ENCODE peak calls at places on chromosomes 3 and 15, in four cellular contexts. H, A, S and P are unnamed samples.

GRCh38 chr15:85831415-85832113 is 36.8 kb upstream of the KLHL25 start:
- DNase-seq in H (no peak), A (peak; percentile 40), S (peak; percentile 83), P (no peak)

GRCh38 chr15:57033715-57034439 is 115.4 kb downstream of the TCF12 start:
- DNase-seq in H (no peak), A (no peak), S (no peak), P (no peak)

GRCh38 chr15:99708563-99708962 is 24.7 kb downstream of the LYSMD4 start:
- DNase-seq in H (no peak), A (no peak), S (peak; percentile 64), P (peak; percentile 83)

GRCh38 chr3:81980566-81981494 is 219.4 kb upstream of the GBE1 start:
- DNase-seq in H (no peak), A (no peak), S (no peak), P (no peak)

GRCh38 chr15:70650567-70650966 is 112.8 kb downstream of the UACA start:
- DNase-seq in H (no peak), A (no peak), S (no peak), P (no peak)

GRCh38 chr3:98778383-98778782 is 15.2 kb downstream of the ST3GAL6 start:
- DNase-seq in H (no peak), A (no peak), S (no peak), P (no peak)

GRCh38 chr3:161879470-161879869 is 382.9 kb downstream of the OTOL1 start:
- DNase-seq in H (no peak), A (no peak), S (no peak), P (no peak)

GRCh38 chr3:153160451-153161137 is 1.4 kb upstream of the RAP2B start:
- DNase-seq in H (peak; percentile 77), A (peak; percentile 80), S (peak; percentile 88), P (peak; percentile 81)

GRCh38 chr3:43162573-43163084 is 56.8 kb upstream of the POMGNT2 start:
- DNase-seq in H (no peak), A (no peak), S (no peak), P (no peak)

GRCh38 chr3:62665627-62666433 is 209.4 kb downstream of the CADPS start:
- DNase-seq in H (no peak), A (peak; percentile 27), S (peak; percentile 83), P (peak; percentile 2)

GRCh38 chr3:66037330-66037985 is 1.3 kb downstream of the MAGI1 start:
- DNase-seq in H (no peak), A (peak; percentile 40), S (peak; percentile 81), P (no peak)

GRCh38 chr15:85649372-85649771 is 145.4 kb downstream of the KLHL25 start:
- DNase-seq in H (peak; percentile 56), A (peak; percentile 37), S (peak; percentile 39), P (no peak)

GRCh38 chr3:74000715-74001114 is 376.0 kb upstream of the PDZRN3 start:
- DNase-seq in H (peak; percentile 11), A (no peak), S (no peak), P (no peak)

GRCh38 chr3:160707187-160707789 is 30.3 kb downstream of the ARL14 start:
- DNase-seq in H (no peak), A (peak; percentile 38), S (peak; percentile 70), P (peak; percentile 56)

GRCh38 chr3:156471431-156471830 is 83.5 kb downstream of the SSR3 start:
- DNase-seq in H (no peak), A (no peak), S (no peak), P (no peak)

GRCh38 chr15:84947947-84948830 is 33.5 kb upstream of the PDE8A start:
- DNase-seq in H (peak; percentile 76), A (no peak), S (no peak), P (peak; percentile 19)

GRCh38 chr15:79736435-79737000 is 160.3 kb downstream of the MTHFS start:
- DNase-seq in H (no peak), A (no peak), S (peak; percentile 45), P (no peak)

GRCh38 chr3:129633751-129634481 is 27.4 kb upstream of the PLXND1 start:
- DNase-seq in H (no peak), A (no peak), S (no peak), P (no peak)

GRCh38 chr15:82802497-82802896 is 3.4 kb downstream of the FSD2 start:
- DNase-seq in H (no peak), A (no peak), S (no peak), P (no peak)

GRCh38 chr3:119588112-119588511 is 8.8 kb downstream of the ADPRH start:
- DNase-seq in H (no peak), A (no peak), S (no peak), P (peak; percentile 19)

GRCh38 chr15:77064539-77065308 is 6.2 kb downstream of the TSPAN3 start:
- DNase-seq in H (no peak), A (no peak), S (peak; percentile 52), P (peak; percentile 24)